ENCODE peak calls at places on chromosome 14, in seven cellular contexts. One of them, this sample, is unnamed.

GRCh38 chr14:79467837-79468236 is 743.5 kb downstream of the DIO2 start:
- DNase-seq in amniotic stem cell: no peak
- DNase-seq in NCI-H1092 treated with DMSO at 0.1 percent for 48 hours: no peak
- DNase-seq in WTC11: no peak
- DNase-seq in neural crest cell: no peak
- DNase-seq in small intestine: peak; percentile 76
- DNase-seq in stimulated activated CD8-positive, alpha-beta memory T cell treated with anti-CD3 and anti-CD28 coated beads, Interleukin-2, amount 100 ng/mL, for 1 hour: no peak
- DNase-seq in this sample: no peak

GRCh38 chr14:74382231-74382630 is 34.0 kb downstream of the VRTN start:
- DNase-seq in amniotic stem cell: no peak
- DNase-seq in NCI-H1092 treated with DMSO at 0.1 percent for 48 hours: no peak
- DNase-seq in WTC11: no peak
- DNase-seq in neural crest cell: no peak
- DNase-seq in small intestine: no peak
- DNase-seq in stimulated activated CD8-positive, alpha-beta memory T cell treated with anti-CD3 and anti-CD28 coated beads, Interleukin-2, amount 100 ng/mL, for 1 hour: no peak
- DNase-seq in this sample: no peak

GRCh38 chr14:104075530-104076151 is 9.9 kb upstream of the ASPG start:
- DNase-seq in amniotic stem cell: no peak
- DNase-seq in NCI-H1092 treated with DMSO at 0.1 percent for 48 hours: no peak
- DNase-seq in WTC11: no peak
- DNase-seq in neural crest cell: no peak
- DNase-seq in small intestine: no peak
- DNase-seq in stimulated activated CD8-positive, alpha-beta memory T cell treated with anti-CD3 and anti-CD28 coated beads, Interleukin-2, amount 100 ng/mL, for 1 hour: no peak
- DNase-seq in this sample: no peak

GRCh38 chr14:72033331-72033730 is 101.1 kb downstream of the RGS6 start:
- DNase-seq in amniotic stem cell: no peak
- DNase-seq in NCI-H1092 treated with DMSO at 0.1 percent for 48 hours: no peak
- DNase-seq in WTC11: no peak
- DNase-seq in neural crest cell: no peak
- DNase-seq in small intestine: no peak
- DNase-seq in stimulated activated CD8-positive, alpha-beta memory T cell treated with anti-CD3 and anti-CD28 coated beads, Interleukin-2, amount 100 ng/mL, for 1 hour: no peak
- DNase-seq in this sample: no peak

GRCh38 chr14:99534863-99535262 is 53.7 kb downstream of the CCNK start:
- DNase-seq in amniotic stem cell: no peak
- DNase-seq in NCI-H1092 treated with DMSO at 0.1 percent for 48 hours: no peak
- DNase-seq in WTC11: no peak
- DNase-seq in neural crest cell: peak; percentile 40
- DNase-seq in small intestine: no peak
- DNase-seq in stimulated activated CD8-positive, alpha-beta memory T cell treated with anti-CD3 and anti-CD28 coated beads, Interleukin-2, amount 100 ng/mL, for 1 hour: no peak
- DNase-seq in this sample: no peak

GRCh38 chr14:52012635-52013034 is 23.3 kb downstream of the RTRAF start:
- DNase-seq in amniotic stem cell: no peak
- DNase-seq in NCI-H1092 treated with DMSO at 0.1 percent for 48 hours: no peak
- DNase-seq in WTC11: no peak
- DNase-seq in neural crest cell: no peak
- DNase-seq in small intestine: no peak
- DNase-seq in stimulated activated CD8-positive, alpha-beta memory T cell treated with anti-CD3 and anti-CD28 coated beads, Interleukin-2, amount 100 ng/mL, for 1 hour: no peak
- DNase-seq in this sample: no peak

GRCh38 chr14:99819514-99819913 is 26.3 kb downstream of the EML1 start:
- DNase-seq in amniotic stem cell: no peak
- DNase-seq in NCI-H1092 treated with DMSO at 0.1 percent for 48 hours: no peak
- DNase-seq in WTC11: peak; percentile 62
- DNase-seq in neural crest cell: no peak
- DNase-seq in small intestine: no peak
- DNase-seq in stimulated activated CD8-positive, alpha-beta memory T cell treated with anti-CD3 and anti-CD28 coated beads, Interleukin-2, amount 100 ng/mL, for 1 hour: no peak
- DNase-seq in this sample: no peak

GRCh38 chr14:100030441-100031153 is 34.6 kb upstream of the EVL start:
- DNase-seq in amniotic stem cell: peak; percentile 35
- DNase-seq in NCI-H1092 treated with DMSO at 0.1 percent for 48 hours: no peak
- DNase-seq in WTC11: no peak
- DNase-seq in neural crest cell: no peak
- DNase-seq in small intestine: peak; percentile 32
- DNase-seq in stimulated activated CD8-positive, alpha-beta memory T cell treated with anti-CD3 and anti-CD28 coated beads, Interleukin-2, amount 100 ng/mL, for 1 hour: no peak
- DNase-seq in this sample: no peak

GRCh38 chr14:101476931-101477553 is 84.3 kb upstream of the DIO3 start:
- DNase-seq in amniotic stem cell: no peak
- DNase-seq in NCI-H1092 treated with DMSO at 0.1 percent for 48 hours: peak; percentile 38
- DNase-seq in WTC11: peak; percentile 59
- DNase-seq in neural crest cell: no peak
- DNase-seq in small intestine: peak; percentile 75
- DNase-seq in stimulated activated CD8-positive, alpha-beta memory T cell treated with anti-CD3 and anti-CD28 coated beads, Interleukin-2, amount 100 ng/mL, for 1 hour: no peak
- DNase-seq in this sample: no peak

GRCh38 chr14:24353551-24354529 is 14.0 kb upstream of the RIPK3 start:
- DNase-seq in amniotic stem cell: no peak
- DNase-seq in NCI-H1092 treated with DMSO at 0.1 percent for 48 hours: no peak
- DNase-seq in WTC11: no peak
- DNase-seq in neural crest cell: no peak
- DNase-seq in small intestine: peak; percentile 95
- DNase-seq in stimulated activated CD8-positive, alpha-beta memory T cell treated with anti-CD3 and anti-CD28 coated beads, Interleukin-2, amount 100 ng/mL, for 1 hour: no peak
- DNase-seq in this sample: no peak

GRCh38 chr14:100780246-100780645 is 45.7 kb upstream of the MEG3 start:
- DNase-seq in amniotic stem cell: no peak
- DNase-seq in NCI-H1092 treated with DMSO at 0.1 percent for 48 hours: no peak
- DNase-seq in WTC11: no peak
- DNase-seq in neural crest cell: no peak
- DNase-seq in small intestine: no peak
- DNase-seq in stimulated activated CD8-positive, alpha-beta memory T cell treated with anti-CD3 and anti-CD28 coated beads, Interleukin-2, amount 100 ng/mL, for 1 hour: no peak
- DNase-seq in this sample: no peak

GRCh38 chr14:67395086-67395875 is 16.7 kb downstream of the PLEK2 start:
- DNase-seq in amniotic stem cell: no peak
- DNase-seq in NCI-H1092 treated with DMSO at 0.1 percent for 48 hours: no peak
- DNase-seq in WTC11: no peak
- DNase-seq in neural crest cell: no peak
- DNase-seq in small intestine: no peak
- DNase-seq in stimulated activated CD8-positive, alpha-beta memory T cell treated with anti-CD3 and anti-CD28 coated beads, Interleukin-2, amount 100 ng/mL, for 1 hour: no peak
- DNase-seq in this sample: no peak

GRCh38 chr14:54579606-54580005 is 12.7 kb downstream of the SAMD4A start:
- DNase-seq in amniotic stem cell: no peak
- DNase-seq in NCI-H1092 treated with DMSO at 0.1 percent for 48 hours: no peak
- DNase-seq in WTC11: no peak
- DNase-seq in neural crest cell: no peak
- DNase-seq in small intestine: peak; percentile 66
- DNase-seq in stimulated activated CD8-positive, alpha-beta memory T cell treated with anti-CD3 and anti-CD28 coated beads, Interleukin-2, amount 100 ng/mL, for 1 hour: no peak
- DNase-seq in this sample: no peak

GRCh38 chr14:60723218-60724079 is 702 bp downstream of the SIX4 start:
- DNase-seq in amniotic stem cell: no peak
- DNase-seq in NCI-H1092 treated with DMSO at 0.1 percent for 48 hours: peak; percentile 67
- DNase-seq in WTC11: peak; percentile 66
- DNase-seq in neural crest cell: peak; percentile 40
- DNase-seq in small intestine: no peak
- DNase-seq in stimulated activated CD8-positive, alpha-beta memory T cell treated with anti-CD3 and anti-CD28 coated beads, Interleukin-2, amount 100 ng/mL, for 1 hour: no peak
- DNase-seq in this sample: peak; percentile 13

GRCh38 chr14:36976571-36977023 is 195.8 kb downstream of the SLC25A21 start:
- DNase-seq in amniotic stem cell: no peak
- DNase-seq in NCI-H1092 treated with DMSO at 0.1 percent for 48 hours: no peak
- DNase-seq in WTC11: no peak
- DNase-seq in neural crest cell: no peak
- DNase-seq in small intestine: no peak
- DNase-seq in stimulated activated CD8-positive, alpha-beta memory T cell treated with anti-CD3 and anti-CD28 coated beads, Interleukin-2, amount 100 ng/mL, for 1 hour: no peak
- DNase-seq in this sample: no peak

GRCh38 chr14:23528555-23528954 is 23.0 kb downstream of the ZFHX2 start:
- DNase-seq in amniotic stem cell: no peak
- DNase-seq in NCI-H1092 treated with DMSO at 0.1 percent for 48 hours: no peak
- DNase-seq in WTC11: peak; percentile 52
- DNase-seq in neural crest cell: no peak
- DNase-seq in small intestine: no peak
- DNase-seq in stimulated activated CD8-positive, alpha-beta memory T cell treated with anti-CD3 and anti-CD28 coated beads, Interleukin-2, amount 100 ng/mL, for 1 hour: no peak
- DNase-seq in this sample: no peak

GRCh38 chr14:22104971-22105641 is 431.5 kb upstream of the OR4E1 start:
- DNase-seq in amniotic stem cell: no peak
- DNase-seq in NCI-H1092 treated with DMSO at 0.1 percent for 48 hours: no peak
- DNase-seq in WTC11: no peak
- DNase-seq in neural crest cell: no peak
- DNase-seq in small intestine: no peak
- DNase-seq in stimulated activated CD8-positive, alpha-beta memory T cell treated with anti-CD3 and anti-CD28 coated beads, Interleukin-2, amount 100 ng/mL, for 1 hour: no peak
- DNase-seq in this sample: no peak

GRCh38 chr14:76784881-76785280 is 23.6 kb downstream of the VASH1 start:
- DNase-seq in amniotic stem cell: no peak
- DNase-seq in NCI-H1092 treated with DMSO at 0.1 percent for 48 hours: peak; percentile 82
- DNase-seq in WTC11: peak; percentile 91
- DNase-seq in neural crest cell: peak; percentile 74
- DNase-seq in small intestine: peak; percentile 56
- DNase-seq in stimulated activated CD8-positive, alpha-beta memory T cell treated with anti-CD3 and anti-CD28 coated beads, Interleukin-2, amount 100 ng/mL, for 1 hour: peak; percentile 26
- DNase-seq in this sample: peak; percentile 35

GRCh38 chr14:92737619-92738188 is 10.7 kb downstream of the LGMN start:
- DNase-seq in amniotic stem cell: no peak
- DNase-seq in NCI-H1092 treated with DMSO at 0.1 percent for 48 hours: no peak
- DNase-seq in WTC11: no peak
- DNase-seq in neural crest cell: no peak
- DNase-seq in small intestine: no peak
- DNase-seq in stimulated activated CD8-positive, alpha-beta memory T cell treated with anti-CD3 and anti-CD28 coated beads, Interleukin-2, amount 100 ng/mL, for 1 hour: no peak
- DNase-seq in this sample: no peak

GRCh38 chr14:35944847-35945246 is 118.7 kb downstream of the BRMS1L start:
- DNase-seq in amniotic stem cell: no peak
- DNase-seq in NCI-H1092 treated with DMSO at 0.1 percent for 48 hours: no peak
- DNase-seq in WTC11: peak; percentile 65
- DNase-seq in neural crest cell: no peak
- DNase-seq in small intestine: peak; percentile 31
- DNase-seq in stimulated activated CD8-positive, alpha-beta memory T cell treated with anti-CD3 and anti-CD28 coated beads, Interleukin-2, amount 100 ng/mL, for 1 hour: no peak
- DNase-seq in this sample: no peak

GRCh38 chr14:81009339-81009738 is 53.9 kb downstream of the TSHR start:
- DNase-seq in amniotic stem cell: no peak
- DNase-seq in NCI-H1092 treated with DMSO at 0.1 percent for 48 hours: no peak
- DNase-seq in WTC11: no peak
- DNase-seq in neural crest cell: no peak
- DNase-seq in small intestine: no peak
- DNase-seq in stimulated activated CD8-positive, alpha-beta memory T cell treated with anti-CD3 and anti-CD28 coated beads, Interleukin-2, amount 100 ng/mL, for 1 hour: no peak
- DNase-seq in this sample: no peak

GRCh38 chr14:63492391-63492790 is 50.8 kb downstream of the PPP2R5E start:
- DNase-seq in amniotic stem cell: peak; percentile 29
- DNase-seq in NCI-H1092 treated with DMSO at 0.1 percent for 48 hours: no peak
- DNase-seq in WTC11: no peak
- DNase-seq in neural crest cell: no peak
- DNase-seq in small intestine: no peak
- DNase-seq in stimulated activated CD8-positive, alpha-beta memory T cell treated with anti-CD3 and anti-CD28 coated beads, Interleukin-2, amount 100 ng/mL, for 1 hour: no peak
- DNase-seq in this sample: no peak

GRCh38 chr14:75234173-75234855 is 44.3 kb upstream of the FOS start:
- DNase-seq in amniotic stem cell: no peak
- DNase-seq in NCI-H1092 treated with DMSO at 0.1 percent for 48 hours: no peak
- DNase-seq in WTC11: no peak
- DNase-seq in neural crest cell: no peak
- DNase-seq in small intestine: peak; percentile 91
- DNase-seq in stimulated activated CD8-positive, alpha-beta memory T cell treated with anti-CD3 and anti-CD28 coated beads, Interleukin-2, amount 100 ng/mL, for 1 hour: no peak
- DNase-seq in this sample: no peak

GRCh38 chr14:100306506-100307214 is 416 bp upstream of the SLC25A29 start:
- DNase-seq in amniotic stem cell: peak; percentile 84
- DNase-seq in NCI-H1092 treated with DMSO at 0.1 percent for 48 hours: peak; percentile 88
- DNase-seq in WTC11: peak; percentile 47
- DNase-seq in neural crest cell: peak; percentile 84
- DNase-seq in small intestine: peak; percentile 79
- DNase-seq in stimulated activated CD8-positive, alpha-beta memory T cell treated with anti-CD3 and anti-CD28 coated beads, Interleukin-2, amount 100 ng/mL, for 1 hour: peak; percentile 59
- DNase-seq in this sample: peak; percentile 75

GRCh38 chr14:100107236-100107635 is 42.0 kb downstream of the EVL start:
- DNase-seq in amniotic stem cell: no peak
- DNase-seq in NCI-H1092 treated with DMSO at 0.1 percent for 48 hours: no peak
- DNase-seq in WTC11: no peak
- DNase-seq in neural crest cell: no peak
- DNase-seq in small intestine: no peak
- DNase-seq in stimulated activated CD8-positive, alpha-beta memory T cell treated with anti-CD3 and anti-CD28 coated beads, Interleukin-2, amount 100 ng/mL, for 1 hour: no peak
- DNase-seq in this sample: no peak

GRCh38 chr14:69928111-69928523 is 48.9 kb downstream of the SMOC1 start:
- DNase-seq in amniotic stem cell: no peak
- DNase-seq in NCI-H1092 treated with DMSO at 0.1 percent for 48 hours: no peak
- DNase-seq in WTC11: no peak
- DNase-seq in neural crest cell: no peak
- DNase-seq in small intestine: no peak
- DNase-seq in stimulated activated CD8-positive, alpha-beta memory T cell treated with anti-CD3 and anti-CD28 coated beads, Interleukin-2, amount 100 ng/mL, for 1 hour: no peak
- DNase-seq in this sample: no peak

GRCh38 chr14:98704441-98704840 is 567.6 kb downstream of the BCL11B start:
- DNase-seq in amniotic stem cell: no peak
- DNase-seq in NCI-H1092 treated with DMSO at 0.1 percent for 48 hours: no peak
- DNase-seq in WTC11: no peak
- DNase-seq in neural crest cell: no peak
- DNase-seq in small intestine: peak; percentile 20
- DNase-seq in stimulated activated CD8-positive, alpha-beta memory T cell treated with anti-CD3 and anti-CD28 coated beads, Interleukin-2, amount 100 ng/mL, for 1 hour: no peak
- DNase-seq in this sample: no peak

GRCh38 chr14:68767248-68767645 is 25.6 kb downstream of the ZFP36L1 start:
- DNase-seq in amniotic stem cell: no peak
- DNase-seq in NCI-H1092 treated with DMSO at 0.1 percent for 48 hours: no peak
- DNase-seq in WTC11: no peak
- DNase-seq in neural crest cell: no peak
- DNase-seq in small intestine: no peak
- DNase-seq in stimulated activated CD8-positive, alpha-beta memory T cell treated with anti-CD3 and anti-CD28 coated beads, Interleukin-2, amount 100 ng/mL, for 1 hour: no peak
- DNase-seq in this sample: no peak

GRCh38 chr14:72480465-72481243 is 413.2 kb downstream of the DPF3 start:
- DNase-seq in amniotic stem cell: no peak
- DNase-seq in NCI-H1092 treated with DMSO at 0.1 percent for 48 hours: no peak
- DNase-seq in WTC11: no peak
- DNase-seq in neural crest cell: no peak
- DNase-seq in small intestine: no peak
- DNase-seq in stimulated activated CD8-positive, alpha-beta memory T cell treated with anti-CD3 and anti-CD28 coated beads, Interleukin-2, amount 100 ng/mL, for 1 hour: no peak
- DNase-seq in this sample: no peak

GRCh38 chr14:74085047-74085637 is 386 bp downstream of the LIN52 start:
- DNase-seq in amniotic stem cell: peak; percentile 9
- DNase-seq in NCI-H1092 treated with DMSO at 0.1 percent for 48 hours: peak; percentile 43
- DNase-seq in WTC11: peak; percentile 19
- DNase-seq in neural crest cell: no peak
- DNase-seq in small intestine: no peak
- DNase-seq in stimulated activated CD8-positive, alpha-beta memory T cell treated with anti-CD3 and anti-CD28 coated beads, Interleukin-2, amount 100 ng/mL, for 1 hour: peak; percentile 13
- DNase-seq in this sample: peak; percentile 22

GRCh38 chr14:99879401-99880295 is 86.4 kb downstream of the EML1 start:
- DNase-seq in amniotic stem cell: peak; percentile 33
- DNase-seq in NCI-H1092 treated with DMSO at 0.1 percent for 48 hours: no peak
- DNase-seq in WTC11: no peak
- DNase-seq in neural crest cell: no peak
- DNase-seq in small intestine: peak; percentile 22
- DNase-seq in stimulated activated CD8-positive, alpha-beta memory T cell treated with anti-CD3 and anti-CD28 coated beads, Interleukin-2, amount 100 ng/mL, for 1 hour: no peak
- DNase-seq in this sample: no peak

GRCh38 chr14:40386433-40386832 is 954.2 kb upstream of the FBXO33 start:
- DNase-seq in amniotic stem cell: no peak
- DNase-seq in NCI-H1092 treated with DMSO at 0.1 percent for 48 hours: no peak
- DNase-seq in WTC11: no peak
- DNase-seq in neural crest cell: no peak
- DNase-seq in small intestine: no peak
- DNase-seq in stimulated activated CD8-positive, alpha-beta memory T cell treated with anti-CD3 and anti-CD28 coated beads, Interleukin-2, amount 100 ng/mL, for 1 hour: no peak
- DNase-seq in this sample: no peak

GRCh38 chr14:94227029-94227428 is 52.9 kb downstream of the PPP4R4 start:
- DNase-seq in amniotic stem cell: peak; percentile 14
- DNase-seq in NCI-H1092 treated with DMSO at 0.1 percent for 48 hours: no peak
- DNase-seq in WTC11: no peak
- DNase-seq in neural crest cell: no peak
- DNase-seq in small intestine: no peak
- DNase-seq in stimulated activated CD8-positive, alpha-beta memory T cell treated with anti-CD3 and anti-CD28 coated beads, Interleukin-2, amount 100 ng/mL, for 1 hour: no peak
- DNase-seq in this sample: no peak

GRCh38 chr14:23877538-23878180 is 75.9 kb upstream of the DHRS4 start:
- DNase-seq in amniotic stem cell: no peak
- DNase-seq in NCI-H1092 treated with DMSO at 0.1 percent for 48 hours: no peak
- DNase-seq in WTC11: no peak
- DNase-seq in neural crest cell: no peak
- DNase-seq in small intestine: no peak
- DNase-seq in stimulated activated CD8-positive, alpha-beta memory T cell treated with anti-CD3 and anti-CD28 coated beads, Interleukin-2, amount 100 ng/mL, for 1 hour: no peak
- DNase-seq in this sample: no peak